ENCODE peak calls at places on chromosomes 6 and 20, in four cellular contexts. W is A549, K is heart left ventricle, T is heart right ventricle. G is an unnamed sample.

GRCh38 chr6:150100745-150101144 is 31.8 kb upstream of the ULBP3 start:
- DNase-seq in W (no peak), K (no peak), T (no peak), G (no peak)

GRCh38 chr20:9068232-9068781 is 580 bp upstream of the PLCB4 start:
- DNase-seq in W (peak), K (peak), T (peak), G (peak)

GRCh38 chr6:69825904-69826303 is 29.1 kb upstream of the LMBRD1 start:
- DNase-seq in W (no peak), K (no peak), T (no peak), G (no peak)

GRCh38 chr6:77106992-77107391 is 356.3 kb downstream of the HTR1B start:
- DNase-seq in W (no peak), K (no peak), T (no peak), G (no peak)

GRCh38 chr6:98514073-98514720 is 320.2 kb upstream of the POU3F2 start:
- DNase-seq in W (no peak), K (no peak), T (no peak), G (no peak)

GRCh38 chr6:117267766-117268534 is 2.6 kb downstream of the VGLL2 start:
- DNase-seq in W (no peak), K (no peak), T (no peak), G (no peak)

GRCh38 chr6:73695619-73696421 is at the start of gene CD109:
- DNase-seq in W (peak), K (peak), T (peak), G (peak)

GRCh38 chr20:32484221-32485125 is 100.7 kb downstream of the NOL4L start:
- DNase-seq in W (peak), K (peak), T (no peak), G (peak)

GRCh38 chr6:558089-558488 is 98.8 kb downstream of the HUS1B start:
- DNase-seq in W (no peak), K (no peak), T (no peak), G (no peak)

GRCh38 chr6:11309947-11310665 is 77.6 kb upstream of the NEDD9 start:
- DNase-seq in W (no peak), K (peak), T (no peak), G (no peak)

GRCh38 chr6:158646023-158646888 is 1.7 kb upstream of the DYNLT1 start:
- DNase-seq in W (no peak), K (no peak), T (no peak), G (peak)

GRCh38 chr20:4870906-4871305 is 130.4 kb downstream of the SLC23A2 start:
- DNase-seq in W (no peak), K (no peak), T (no peak), G (no peak)

GRCh38 chr20:19448632-19449031 is 236.2 kb downstream of the SLC24A3 start:
- DNase-seq in W (no peak), K (no peak), T (no peak), G (no peak)

GRCh38 chr6:21098134-21098533 is 495.4 kb upstream of the SOX4 start:
- DNase-seq in W (no peak), K (no peak), T (no peak), G (no peak)

GRCh38 chr20:4046926-4047325 is 31.6 kb upstream of the RNF24 start:
- DNase-seq in W (no peak), K (no peak), T (no peak), G (no peak)

GRCh38 chr6:154766993-154767392 is 33.8 kb downstream of the SCAF8 start:
- DNase-seq in W (no peak), K (no peak), T (no peak), G (no peak)

GRCh38 chr20:460707-461106 is 1.6 kb downstream of the TBC1D20 start:
- DNase-seq in W (peak), K (no peak), T (no peak), G (no peak)

GRCh38 chr6:158654960-158655485 is 5.2 kb downstream of the SYTL3 start:
- DNase-seq in W (no peak), K (no peak), T (no peak), G (peak)

GRCh38 chr6:113094781-113095180 is 747.7 kb downstream of the RFPL4B start:
- DNase-seq in W (no peak), K (no peak), T (no peak), G (no peak)

GRCh38 chr6:13375360-13375878 is 47.1 kb upstream of the TBC1D7 start:
- DNase-seq in W (no peak), K (no peak), T (no peak), G (no peak)

GRCh38 chr20:57603120-57603519 is 17.1 kb downstream of the ZBP1 start:
- DNase-seq in W (no peak), K (no peak), T (peak), G (no peak)

GRCh38 chr6:45710304-45710821 is 305.3 kb downstream of the CLIC5 start:
- DNase-seq in W (no peak), K (no peak), T (no peak), G (no peak)

GRCh38 chr20:5652626-5653573 is 97.3 kb upstream of the SHLD1 start:
- DNase-seq in W (peak), K (no peak), T (no peak), G (no peak)

DNA sequence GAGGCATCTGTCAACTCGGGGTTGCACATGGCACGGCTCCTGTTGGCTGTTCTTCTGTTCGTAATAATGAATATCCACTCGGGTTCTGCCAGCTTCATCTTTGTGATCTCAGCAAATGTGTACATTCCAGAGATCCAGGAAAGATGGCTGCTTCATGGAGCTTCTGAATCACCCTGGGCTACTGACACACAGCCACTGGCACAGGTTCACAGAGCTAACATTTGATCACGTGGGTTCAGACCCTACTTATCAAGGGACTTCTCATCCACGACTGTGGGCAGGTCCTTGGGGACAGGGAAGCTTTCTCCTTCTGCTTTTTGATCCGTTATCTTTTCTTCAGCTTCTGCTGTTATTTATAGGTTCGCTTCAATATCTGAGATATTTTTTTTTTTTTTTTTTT is 18.1 kb downstream of the PPP1R3G start:
- DNase-seq in W (no peak), K (no peak), T (no peak), G (no peak)
- H3K27ac ChIP-seq in W (no peak), K (no peak), T (no peak), G (no peak)

GRCh38 chr6:51552400-51552799 is 535.0 kb downstream of the PKHD1 start:
- DNase-seq in W (no peak), K (no peak), T (no peak), G (no peak)
- H3K27ac ChIP-seq in W (no peak), K (no peak), T (no peak), G (no peak)

GRCh38 chr20:50595988-50596693 is 86.0 kb downstream of the PTPN1 start:
- DNase-seq in W (no peak), K (no peak), T (no peak), G (no peak)
- H3K27ac ChIP-seq in W (peak), K (no peak), T (no peak), G (no peak)

DNA sequence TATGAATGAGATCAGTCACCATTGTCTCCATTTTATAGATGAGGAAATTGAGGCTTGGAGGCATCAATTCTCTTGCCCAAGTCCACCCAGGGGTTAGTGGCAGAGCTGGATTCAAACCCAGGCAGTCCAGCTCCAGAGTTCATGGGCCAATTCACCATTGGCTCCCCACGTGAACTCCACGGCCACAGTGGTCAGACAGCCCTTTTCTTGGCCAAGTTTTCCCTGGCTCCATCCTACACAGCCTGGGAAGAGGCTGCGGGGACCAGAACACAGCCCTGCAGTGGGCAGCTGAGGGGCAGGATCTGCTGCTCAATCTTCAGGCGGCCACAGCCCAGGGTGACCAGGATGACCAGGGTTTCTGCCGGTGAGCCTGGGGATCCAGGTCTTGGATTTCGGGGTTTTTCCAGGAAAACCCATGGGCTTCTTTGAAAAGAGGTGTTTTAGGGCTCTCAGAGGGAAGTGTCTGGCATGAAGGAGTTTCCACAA is 20.4 kb downstream of the TGM2 start:
- DNase-seq in W (no peak), K (peak), T (no peak), G (no peak)
- H3K27ac ChIP-seq in W (peak), K (peak), T (peak), G (peak)

DNA sequence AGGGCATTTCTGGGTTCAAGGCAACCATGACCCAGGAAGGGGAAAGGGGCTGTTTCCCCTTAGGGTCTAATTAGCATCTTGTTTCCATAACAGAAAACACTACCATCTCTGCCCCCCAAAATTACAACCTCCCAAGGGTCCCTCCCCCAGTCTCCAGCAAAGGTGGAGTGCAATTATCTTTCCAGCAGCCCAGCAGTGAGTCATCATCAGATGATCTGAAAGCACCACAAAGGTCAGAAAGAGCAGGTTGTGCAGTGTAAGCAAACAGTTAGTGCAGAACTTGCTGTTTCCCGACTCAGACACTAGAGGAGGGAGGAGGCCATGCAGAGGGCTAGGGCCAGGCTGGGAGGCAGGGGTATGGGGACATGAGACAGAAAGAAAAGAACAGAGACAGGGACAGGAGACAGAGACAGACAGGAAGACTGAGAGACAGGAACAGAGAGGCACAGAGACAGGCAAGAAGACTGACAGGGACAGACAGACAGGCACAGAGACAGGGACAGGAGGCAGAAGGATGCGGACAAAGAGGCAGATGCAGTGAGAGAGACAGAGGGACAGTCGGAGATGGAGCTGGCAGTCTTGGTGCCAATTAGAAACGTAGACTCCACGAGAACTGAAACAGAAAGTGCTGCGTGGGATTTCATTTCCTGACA is 62.5 kb downstream of the PYGB start:
- DNase-seq in W (peak), K (no peak), T (no peak), G (peak)
- H3K27ac ChIP-seq in W (peak), K (peak), T (no peak), G (peak)

DNA sequence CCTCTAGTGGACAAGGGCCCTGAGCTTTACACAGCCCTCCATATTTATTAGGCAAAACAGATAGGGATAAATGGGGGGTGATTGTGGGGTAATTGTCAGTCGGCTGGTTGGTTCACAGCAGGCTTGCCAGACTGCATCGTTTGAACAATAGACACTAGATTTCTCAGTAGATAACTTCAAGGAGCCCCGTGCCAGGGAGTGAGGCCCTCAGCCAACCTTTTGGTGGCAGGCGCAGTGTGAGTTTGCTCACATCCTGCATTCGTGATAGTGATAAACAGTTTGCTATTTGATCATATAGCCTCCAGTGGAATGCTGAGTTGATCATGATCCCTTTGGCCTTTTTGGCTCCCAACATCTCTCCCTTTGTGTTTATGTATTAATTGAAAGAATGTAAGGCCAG is 3.6 kb upstream of the ABHD12 start:
- DNase-seq in W (no peak), K (no peak), T (no peak), G (no peak)
- H3K27ac ChIP-seq in W (peak), K (no peak), T (no peak), G (no peak)

DNA sequence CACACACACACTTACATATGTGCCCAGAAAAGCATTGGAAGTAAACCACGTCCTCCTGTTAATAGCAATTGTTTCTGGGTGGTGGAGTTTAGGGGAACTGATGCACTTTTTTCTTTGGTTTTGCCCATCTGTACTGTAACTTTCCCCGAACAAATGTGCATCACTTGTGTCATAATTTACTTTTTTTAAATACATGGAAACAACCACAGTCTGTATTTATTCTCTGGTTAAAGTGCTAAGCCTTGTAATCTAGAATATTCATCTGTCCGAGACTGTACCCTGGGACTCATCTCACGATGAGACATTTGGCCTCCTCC is 61.5 kb upstream of the CD93 start:
- DNase-seq in W (no peak), K (no peak), T (no peak), G (no peak)
- H3K27ac ChIP-seq in W (peak), K (peak), T (no peak), G (no peak)